ENCODE peak calls at places on chromosomes 7 and 10, in six cellular contexts. S, U, P, C, L and O are unnamed samples.

GRCh38 chr7:15886626-15887025 is 200.1 kb upstream of the MEOX2 start:
- DNase-seq in S (no peak), U (no peak), P (no peak), C (no peak), L (no peak), O (no peak)

GRCh38 chr10:132960071-132960472 is 17.7 kb upstream of the CFAP46 start:
- DNase-seq in S (no peak), U (no peak), P (no peak), C (no peak), L (no peak), O (no peak)

GRCh38 chr7:26278769-26279168 is 12.9 kb upstream of the SNX10 start:
- DNase-seq in S (no peak), U (peak), P (no peak), C (no peak), L (peak), O (no peak)

GRCh38 chr7:52254396-52255025 is 780.9 kb upstream of the POM121L12 start:
- DNase-seq in S (no peak), U (no peak), P (no peak), C (no peak), L (no peak), O (no peak)

GRCh38 chr7:127905491-127906330 is 125.5 kb downstream of the LRRC4 start:
- DNase-seq in S (no peak), U (no peak), P (no peak), C (no peak), L (peak), O (no peak)

GRCh38 chr7:11833431-11833830 is 1.4 kb upstream of the THSD7A start:
- DNase-seq in S (no peak), U (no peak), P (no peak), C (no peak), L (no peak), O (no peak)

GRCh38 chr10:67612577-67613537 is 83.1 kb downstream of the CTNNA3 start:
- DNase-seq in S (no peak), U (no peak), P (peak), C (no peak), L (no peak), O (no peak)

GRCh38 chr7:12573885-12574284 is 3.4 kb downstream of the SCIN start:
- DNase-seq in S (no peak), U (no peak), P (no peak), C (no peak), L (no peak), O (no peak)

GRCh38 chr7:105589221-105590077 is 8.2 kb upstream of the EFCAB10 start:
- DNase-seq in S (no peak), U (peak), P (peak), C (no peak), L (peak), O (no peak)

GRCh38 chr10:1132584-1132983 is 76.4 kb downstream of the WDR37 start:
- DNase-seq in S (no peak), U (no peak), P (no peak), C (no peak), L (no peak), O (no peak)

GRCh38 chr7:147432068-147432467 is 1158.5 kb upstream of the C7orf33 start:
- DNase-seq in S (no peak), U (no peak), P (no peak), C (no peak), L (no peak), O (no peak)

GRCh38 chr7:45890902-45891461 is 2.7 kb downstream of the IGFBP1 start:
- DNase-seq in S (no peak), U (peak), P (no peak), C (no peak), L (peak), O (no peak)

GRCh38 chr10:100683004-100683403 is 62.4 kb upstream of the PAX2 start:
- DNase-seq in S (no peak), U (no peak), P (no peak), C (no peak), L (no peak), O (no peak)

GRCh38 chr10:26335574-26336093 is 102.5 kb upstream of the APBB1IP start:
- DNase-seq in S (no peak), U (no peak), P (no peak), C (no peak), L (no peak), O (no peak)

GRCh38 chr7:32518534-32519140 is 23.3 kb downstream of the AVL9 start:
- DNase-seq in S (no peak), U (no peak), P (no peak), C (no peak), L (peak), O (no peak)

GRCh38 chr10:35433851-35434426 is 97.6 kb downstream of the CCNY start:
- DNase-seq in S (no peak), U (no peak), P (no peak), C (no peak), L (no peak), O (no peak)

GRCh38 chr10:103350522-103351260 is at the start of gene PCGF6:
- DNase-seq in S (peak), U (peak), P (no peak), C (peak), L (peak), O (peak)

GRCh38 chr7:32948202-32948601 is 9.0 kb upstream of the FKBP9 start:
- DNase-seq in S (no peak), U (no peak), P (no peak), C (no peak), L (no peak), O (no peak)

GRCh38 chr10:103921750-103922195 is 3.8 kb upstream of the STN1 start:
- DNase-seq in S (no peak), U (peak), P (no peak), C (peak), L (peak), O (no peak)

GRCh38 chr7:149559711-149560110 is 62.1 kb upstream of the ZNF746 start:
- DNase-seq in S (no peak), U (no peak), P (no peak), C (no peak), L (no peak), O (no peak)

GRCh38 chr7:149562602-149563001 is 65.0 kb upstream of the ZNF746 start:
- DNase-seq in S (no peak), U (no peak), P (no peak), C (no peak), L (no peak), O (no peak)

GRCh38 chr10:113326160-113327111 is 226.4 kb upstream of the HABP2 start:
- DNase-seq in S (peak), U (peak), P (peak), C (peak), L (peak), O (peak)

GRCh38 chr10:73591935-73592699 is 975 bp upstream of the USP54 start:
- DNase-seq in S (peak), U (peak), P (peak), C (peak), L (peak), O (no peak)

GRCh38 chr10:129495697-129496096 is 28.7 kb downstream of the MGMT start:
- DNase-seq in S (no peak), U (no peak), P (no peak), C (no peak), L (no peak), O (no peak)

GRCh38 chr10:76874151-76874550 is 763.5 kb downstream of the KCNMA1 start:
- DNase-seq in S (no peak), U (no peak), P (no peak), C (no peak), L (no peak), O (no peak)

GRCh38 chr10:17216217-17216900 is 11.7 kb upstream of the VIM start:
- DNase-seq in S (no peak), U (peak), P (peak), C (no peak), L (peak), O (peak)

GRCh38 chr7:103348452-103348851 is 1.0 kb downstream of the PSMC2 start:
- DNase-seq in S (no peak), U (peak), P (no peak), C (no peak), L (no peak), O (no peak)

GRCh38 chr7:41420421-41420820 is 282.5 kb downstream of the INHBA start:
- DNase-seq in S (no peak), U (no peak), P (no peak), C (no peak), L (no peak), O (no peak)

GRCh38 chr7:110775046-110775445 is 315.9 kb upstream of the LRRN3 start:
- DNase-seq in S (no peak), U (no peak), P (no peak), C (no peak), L (no peak), O (no peak)

GRCh38 chr7:75957021-75957736 is 37.2 kb downstream of the TMEM120A start:
- DNase-seq in S (no peak), U (no peak), P (no peak), C (no peak), L (peak), O (no peak)

GRCh38 chr10:35079763-35080162 is 10.4 kb downstream of the CUL2 start:
- DNase-seq in S (no peak), U (no peak), P (no peak), C (no peak), L (no peak), O (no peak)

GRCh38 chr7:99990417-99990816 is 14.6 kb upstream of the AZGP1 start:
- DNase-seq in S (no peak), U (no peak), P (no peak), C (no peak), L (no peak), O (no peak)

GRCh38 chr7:27110163-27110976 is 7.9 kb upstream of the HOXA2 start:
- DNase-seq in S (no peak), U (no peak), P (no peak), C (no peak), L (no peak), O (no peak)

GRCh38 chr10:120429395-120429794 is 27.6 kb upstream of the PLPP4 start:
- DNase-seq in S (no peak), U (no peak), P (no peak), C (no peak), L (no peak), O (no peak)

GRCh38 chr7:12729112-12729511 is 41.7 kb downstream of the ARL4A start:
- DNase-seq in S (peak), U (peak), P (no peak), C (no peak), L (peak), O (no peak)

GRCh38 chr7:80790877-80791276 is 128.0 kb downstream of the SEMA3C start:
- DNase-seq in S (no peak), U (no peak), P (no peak), C (no peak), L (no peak), O (no peak)

GRCh38 chr10:84164442-84164841 is 9.2 kb upstream of the GPR15LG start:
- DNase-seq in S (no peak), U (no peak), P (no peak), C (no peak), L (no peak), O (no peak)
- TF ChIP-seq TAF1 in S (no peak), U (no peak), P (no peak), C (no peak), L (no peak), O (no peak)

DNA sequence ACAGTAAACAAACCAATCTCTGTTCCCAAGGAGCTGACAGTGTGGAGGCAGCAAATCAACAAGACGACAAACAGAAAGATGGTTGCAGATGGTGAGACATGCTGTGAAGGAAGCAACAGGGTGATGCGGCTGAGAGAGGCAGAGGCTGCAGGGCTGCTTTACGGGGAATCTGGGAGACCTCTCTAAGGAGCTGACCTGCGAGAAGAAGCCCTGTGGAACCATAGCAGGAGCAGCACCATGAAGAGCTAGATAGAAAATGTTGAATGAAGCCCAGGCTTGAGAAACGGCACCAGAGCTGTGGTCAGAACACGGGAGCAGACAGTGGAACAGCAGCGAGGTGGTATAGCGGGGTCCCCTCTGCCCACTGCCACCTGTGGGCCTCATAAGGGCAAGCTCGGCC is 17.4 kb downstream of the RBP3 start:
- DNase-seq in S (no peak), U (no peak), P (no peak), C (no peak), L (no peak), O (no peak)
- TF ChIP-seq POLR2AphosphoS5 in S (no peak), U (no peak), P (no peak), C (no peak), L (no peak), O (no peak)

GRCh38 chr7:77537136-77537594 is at the start of gene PTPN12:
- DNase-seq in S (no peak), U (no peak), P (no peak), C (no peak), L (no peak), O (no peak)
- TF ChIP-seq POLR2A in S (no peak), U (no peak), P (peak), C (no peak), L (no peak), O (no peak)

GRCh38 chr10:99435986-99436633 is 5.7 kb upstream of the GOT1 start:
- DNase-seq in S (no peak), U (peak), P (no peak), C (no peak), L (peak), O (no peak)

GRCh38 chr10:99442394-99442793 is 12.0 kb upstream of the GOT1 start:
- DNase-seq in S (no peak), U (peak), P (no peak), C (no peak), L (no peak), O (no peak)

GRCh38 chr10:99433378-99434020 is 3.1 kb upstream of the GOT1 start:
- DNase-seq in S (no peak), U (peak), P (no peak), C (no peak), L (no peak), O (no peak)

GRCh38 chr10:99443483-99443882 is 13.1 kb upstream of the GOT1 start:
- DNase-seq in S (no peak), U (no peak), P (no peak), C (no peak), L (no peak), O (no peak)

GRCh38 chr10:99438890-99439289 is 8.5 kb upstream of the GOT1 start:
- DNase-seq in S (no peak), U (no peak), P (no peak), C (no peak), L (no peak), O (no peak)
- TF ChIP-seq TAF1 in S (no peak), U (no peak), P (no peak), C (no peak), L (no peak), O (no peak)

DNA sequence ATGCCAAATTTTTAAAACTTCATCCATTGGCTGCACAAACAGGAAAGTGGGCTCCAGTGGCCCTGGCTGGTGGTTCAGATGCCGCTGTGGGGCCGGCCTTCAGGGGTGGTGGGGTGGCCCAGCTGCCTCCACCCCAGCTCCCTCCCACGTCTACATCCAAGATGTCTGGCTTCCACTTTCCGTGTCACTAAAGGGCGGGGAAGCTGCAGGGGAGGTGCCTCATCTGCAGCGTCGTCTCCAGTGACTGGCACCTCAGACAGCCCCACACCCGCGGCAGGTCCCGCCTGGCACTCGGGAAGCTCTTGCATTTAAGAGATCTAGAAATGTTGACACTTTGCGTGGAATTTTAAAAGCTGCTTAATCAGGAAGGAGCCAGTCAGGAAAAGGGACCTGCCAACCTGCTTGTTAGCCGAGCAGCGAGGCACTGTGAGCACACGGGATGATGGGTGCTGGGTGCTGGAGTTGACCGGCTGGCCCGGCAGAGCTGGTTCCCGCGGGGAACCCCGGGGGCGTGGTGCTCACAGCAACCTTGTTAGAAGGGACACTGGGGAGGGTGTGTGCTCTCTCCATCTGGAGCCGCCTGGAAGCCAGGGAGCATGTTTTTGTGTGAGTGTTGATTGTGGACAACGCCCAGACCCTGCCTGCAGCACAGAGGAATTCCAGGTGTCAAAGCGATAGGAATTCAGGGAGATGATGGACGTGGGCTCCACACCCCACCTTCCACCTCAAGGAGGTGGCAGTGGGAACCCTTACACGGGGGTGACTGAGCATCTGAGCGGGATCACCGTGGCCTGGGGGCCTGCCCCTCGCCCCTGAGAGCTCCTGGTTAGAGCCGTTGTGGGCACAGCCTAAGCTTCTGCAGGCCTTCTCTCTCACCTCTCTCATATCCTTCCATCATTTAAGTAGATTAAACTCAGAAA is 320.5 kb downstream of the PTPRN2 start:
- DNase-seq in S (no peak), U (no peak), P (no peak), C (no peak), L (no peak), O (no peak)
- TF ChIP-seq POLR2AphosphoS5 in S (no peak), U (no peak), P (no peak), C (no peak), L (no peak), O (no peak)

GRCh38 chr7:73725703-73726466 is 6.4 kb upstream of the STX1A start:
- DNase-seq in S (no peak), U (peak), P (no peak), C (no peak), L (peak), O (no peak)
- TF ChIP-seq POLR2A in S (no peak), U (no peak), P (no peak), C (no peak), L (no peak), O (no peak)

DNA sequence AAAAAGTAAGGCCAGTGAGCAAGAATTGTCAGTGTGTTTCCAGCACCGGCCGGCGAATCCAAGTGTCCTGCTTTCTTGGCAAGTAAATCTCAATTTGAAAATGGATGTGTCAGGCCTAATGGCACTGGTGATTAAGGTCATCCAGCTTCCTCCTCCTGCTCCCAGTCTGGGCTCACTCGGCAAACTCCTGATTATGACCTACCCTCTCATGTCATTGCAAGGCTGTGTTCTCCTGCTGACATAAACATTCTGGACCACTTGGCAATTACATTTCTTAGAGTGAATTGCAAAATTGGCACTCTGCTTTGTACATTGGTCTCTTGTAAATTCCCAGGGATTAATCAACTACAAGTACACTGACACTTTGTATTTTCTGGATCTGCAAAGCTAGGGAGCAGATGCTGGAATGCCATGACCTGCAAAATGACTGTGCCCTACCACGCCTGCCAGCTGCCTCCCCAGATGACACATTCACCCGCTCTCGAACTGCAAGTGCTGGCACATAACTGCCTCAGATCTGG is 473.8 kb downstream of the KIF20B start:
- DNase-seq in S (no peak), U (no peak), P (no peak), C (no peak), L (no peak), O (no peak)
- TF ChIP-seq TAF1 in S (no peak), U (no peak), P (no peak), C (no peak), L (no peak), O (no peak)

GRCh38 chr7:87001214-87001613 is 58.2 kb downstream of the ELAPOR2 start:
- DNase-seq in S (no peak), U (no peak), P (no peak), C (no peak), L (no peak), O (no peak)
- TF ChIP-seq POLR2AphosphoS5 in S (no peak), U (no peak), P (no peak), C (no peak), L (no peak), O (no peak)